ENCODE peak calls at places on chromosome 22, in five cellular contexts. J is IMR-90, S is A549, H is K562, C is SK-N-SH. N is an unnamed sample.

GRCh38 chr22:42074153-42074750 is at the start of gene PHETA2:
- DNase-seq in H (no peak), J (peak), C (peak), S (no peak), N (no peak)

GRCh38 chr22:44190381-44190976 is 9.8 kb downstream of the PARVG start:
- DNase-seq in S (no peak), J (no peak), C (no peak), H (no peak), N (no peak)

GRCh38 chr22:46673677-46674236 is 53.6 kb downstream of the GRAMD4 start:
- DNase-seq in S (no peak), J (no peak), H (no peak), C (no peak), N (no peak)

GRCh38 chr22:27461470-27461869 is 340.1 kb downstream of the MN1 start:
- DNase-seq in J (peak), S (peak), C (no peak), H (no peak), N (no peak)

GRCh38 chr22:43411981-43412807 is at the start of gene MPPED1:
- DNase-seq in H (no peak), J (no peak), C (peak), S (no peak), N (no peak)

GRCh38 chr22:46090631-46091201 is 59.6 kb upstream of the PPARA start:
- DNase-seq in C (no peak), H (no peak), S (no peak), J (peak), N (no peak)

GRCh38 chr22:32849501-32849900 is 48.0 kb downstream of the TIMP3 start:
- DNase-seq in H (no peak), J (no peak), S (no peak), C (no peak), N (no peak)

GRCh38 chr22:18096823-18097222 is 13.8 kb upstream of the TUBA8 start:
- DNase-seq in C (no peak), H (no peak), J (no peak), S (no peak), N (no peak)

GRCh38 chr22:29477919-29478318 is 2.1 kb upstream of the NEFH start:
- DNase-seq in H (peak), J (no peak), C (peak), S (no peak), N (no peak)

GRCh38 chr22:43826142-43827093 is 14.3 kb upstream of the EFCAB6 start:
- DNase-seq in J (peak), S (peak), H (no peak), C (no peak), N (no peak)

GRCh38 chr22:19586922-19587684 is 62.9 kb upstream of the CLDN5 start:
- DNase-seq in C (no peak), H (no peak), S (no peak), J (no peak), N (no peak)

GRCh38 chr22:19064354-19065054 is 57.7 kb downstream of the DGCR2 start:
- DNase-seq in C (no peak), S (no peak), J (no peak), H (no peak), N (no peak)

GRCh38 chr22:29311468-29312217 is 3.9 kb downstream of the RASL10A start:
- DNase-seq in S (no peak), C (peak), H (no peak), J (no peak), N (no peak)

GRCh38 chr22:41532908-41533825 is 11.1 kb downstream of the POLR3H start:
- DNase-seq in H (peak), C (peak), S (peak), J (peak), N (no peak)

GRCh38 chr22:47767403-47767802 is 1005.0 kb downstream of the TBC1D22A start:
- DNase-seq in C (no peak), H (no peak), J (no peak), S (no peak), N (no peak)

GRCh38 chr22:19466126-19466716 is 12.8 kb downstream of the UFD1 start:
- DNase-seq in H (no peak), S (no peak), C (no peak), J (no peak), N (no peak)

GRCh38 chr22:31680764-31681624 is 19.0 kb upstream of the PISD start:
- DNase-seq in C (no peak), H (no peak), J (peak), S (no peak), N (no peak)

GRCh38 chr22:33073989-33074391 is 15.8 kb upstream of the SYN3 start:
- DNase-seq in J (no peak), C (no peak), S (peak), H (no peak), N (no peak)

GRCh38 chr22:44067901-44068300 is 43.8 kb downstream of the PARVB start:
- DNase-seq in C (no peak), S (no peak), H (no peak), J (no peak), N (no peak)

GRCh38 chr22:33579448-33580093 is 340.7 kb downstream of the LARGE1 start:
- DNase-seq in C (peak), S (peak), J (peak), H (peak), N (no peak)

GRCh38 chr22:29302402-29302680 is 4.1 kb upstream of the GAS2L1 start:
- DNase-seq in J (no peak), S (no peak), H (no peak), C (no peak), N (no peak)

GRCh38 chr22:44547371-44547770 is 49.3 kb upstream of the RTL6 start:
- DNase-seq in S (no peak), J (no peak), C (no peak), H (no peak), N (no peak)

GRCh38 chr22:40345271-40345670 is 1.0 kb upstream of the ADSL start:
- DNase-seq in C (no peak), J (peak), S (no peak), H (no peak), N (no peak)

GRCh38 chr22:40764743-40765441 is 54.3 kb downstream of the SLC25A17 start:
- DNase-seq in J (no peak), C (no peak), H (no peak), S (no peak), N (peak)

GRCh38 chr22:29268511-29269229 is 602 bp downstream of the EWSR1 start:
- DNase-seq in H (peak), J (peak), C (peak), S (no peak), N (no peak)

GRCh38 chr22:46053563-46054090 is 76.7 kb upstream of the WNT7B start:
- DNase-seq in J (peak), S (peak), H (peak), C (peak), N (no peak)

GRCh38 chr22:37782340-37783168 is 25.2 kb upstream of the GCAT start:
- DNase-seq in C (no peak), J (peak), H (peak), S (no peak), N (no peak)

GRCh38 chr22:20918663-20919220 is 1.5 kb downstream of the CRKL start:
- DNase-seq in H (peak), S (peak), C (peak), J (no peak), N (no peak)

GRCh38 chr22:42608481-42609361 is 6.0 kb downstream of the POLDIP3 start:
- DNase-seq in J (peak), S (no peak), H (no peak), C (no peak), N (no peak)

GRCh38 chr22:44821741-44822425 is 69.5 kb downstream of the ARHGAP8 start:
- DNase-seq in C (no peak), J (no peak), S (no peak), H (no peak), N (no peak)

GRCh38 chr22:31093956-31094622 is 13.0 kb downstream of the SMTN start:
- DNase-seq in J (no peak), S (no peak), H (no peak), C (peak), N (no peak)

GRCh38 chr22:31185056-31185455 is 25.1 kb downstream of the RNF185 start:
- DNase-seq in S (no peak), C (no peak), H (no peak), J (peak), N (no peak)

GRCh38 chr22:37559901-37560681 is at the start of gene CDC42EP1:
- DNase-seq in J (peak), S (no peak), H (peak), C (peak), N (no peak)

GRCh38 chr22:48239461-48240164 is 1477.2 kb downstream of the TBC1D22A start:
- DNase-seq in J (no peak), S (no peak), C (no peak), H (no peak), N (no peak)

DNA sequence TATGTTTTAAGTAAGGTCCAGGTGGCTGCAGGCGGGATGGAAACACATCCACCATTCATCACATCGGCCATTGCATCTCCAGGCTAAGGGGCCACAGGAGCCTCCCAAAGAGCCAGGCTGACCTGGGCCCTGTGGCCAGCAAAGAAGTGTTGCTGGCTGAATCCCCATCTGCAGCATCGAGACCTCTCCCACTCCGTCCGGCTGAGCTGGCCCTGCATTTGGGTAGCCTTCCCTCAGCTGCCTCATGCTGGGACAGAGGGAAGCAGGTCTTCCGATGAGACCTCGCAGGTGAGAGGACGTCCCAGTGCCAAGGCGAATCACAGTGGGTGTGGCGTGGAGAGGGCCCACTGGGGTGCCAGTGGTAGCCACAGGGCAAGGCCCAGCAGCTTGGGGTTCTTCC is 24.5 kb downstream of the RSPH14 start:
- DNase-seq in J (no peak), S (no peak), H (peak), C (no peak), N (no peak)
- TF ChIP-seq RCOR1 in J (no peak), S (no peak), H (no peak), C (no peak), N (no peak)

GRCh38 chr22:16960884-16961249 is 47.2 kb downstream of the GAB4 start:
- DNase-seq in C (no peak), S (no peak), H (no peak), J (no peak), N (no peak)
- TF ChIP-seq RCOR1 in C (no peak), S (no peak), H (no peak), J (no peak), N (no peak)

GRCh38 chr22:50215297-50216049 is 14.7 kb downstream of the SELENOO start:
- DNase-seq in S (no peak), H (no peak), J (no peak), C (no peak), N (no peak)
- TF ChIP-seq RCOR1 in S (no peak), H (no peak), J (no peak), C (no peak), N (no peak)

GRCh38 chr22:38865201-38866023 is 6.6 kb downstream of the CBX6 start:
- DNase-seq in C (no peak), H (no peak), J (no peak), S (no peak), N (no peak)
- TF ChIP-seq RCOR1 in C (no peak), H (no peak), J (no peak), S (no peak), N (no peak)

DNA sequence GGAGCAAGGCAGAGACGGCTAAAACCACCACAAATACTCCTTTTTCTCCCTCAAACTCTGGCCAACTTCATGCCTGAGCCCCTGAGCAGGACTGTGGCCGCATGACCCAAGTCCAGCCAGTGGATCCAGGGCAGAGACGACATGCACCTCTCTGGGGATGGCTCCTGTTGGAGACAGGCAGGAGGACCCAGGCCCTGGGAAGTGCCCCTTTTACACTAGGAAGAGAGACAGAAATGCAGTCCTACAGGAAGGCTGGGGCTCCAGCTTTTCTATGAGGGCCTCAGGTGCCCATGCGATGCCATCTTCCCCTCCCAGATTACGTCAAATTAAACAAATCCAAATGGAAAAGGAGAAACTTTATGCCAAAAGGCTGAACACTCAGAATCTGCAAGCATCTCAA is 498.0 kb downstream of the BRD1 start:
- DNase-seq in S (no peak), H (no peak), C (no peak), J (no peak), N (no peak)
- TF ChIP-seq RCOR1 in S (no peak), H (no peak), C (no peak), J (no peak), N (no peak)

GRCh38 chr22:25765016-25765367 is 23.0 kb downstream of the MYO18B start:
- DNase-seq in S (no peak), C (no peak), J (no peak), H (no peak), N (no peak)
- TF ChIP-seq RCOR1 in S (no peak), C (no peak), J (no peak), H (no peak), N (no peak)

GRCh38 chr22:36467042-36467810 is 14.2 kb downstream of the TXN2 start:
- DNase-seq in S (no peak), C (no peak), H (no peak), J (peak), N (no peak)

GRCh38 chr22:36466258-36466657 is 15.2 kb downstream of the TXN2 start:
- DNase-seq in H (no peak), J (no peak), S (no peak), C (no peak), N (no peak)

GRCh38 chr22:36464715-36465231 is 16.7 kb downstream of the TXN2 start:
- DNase-seq in J (no peak), H (no peak), C (no peak), S (no peak), N (no peak)

GRCh38 chr22:36463783-36464184 is 17.7 kb downstream of the TXN2 start:
- DNase-seq in J (no peak), S (no peak), H (no peak), C (no peak), N (no peak)

DNA sequence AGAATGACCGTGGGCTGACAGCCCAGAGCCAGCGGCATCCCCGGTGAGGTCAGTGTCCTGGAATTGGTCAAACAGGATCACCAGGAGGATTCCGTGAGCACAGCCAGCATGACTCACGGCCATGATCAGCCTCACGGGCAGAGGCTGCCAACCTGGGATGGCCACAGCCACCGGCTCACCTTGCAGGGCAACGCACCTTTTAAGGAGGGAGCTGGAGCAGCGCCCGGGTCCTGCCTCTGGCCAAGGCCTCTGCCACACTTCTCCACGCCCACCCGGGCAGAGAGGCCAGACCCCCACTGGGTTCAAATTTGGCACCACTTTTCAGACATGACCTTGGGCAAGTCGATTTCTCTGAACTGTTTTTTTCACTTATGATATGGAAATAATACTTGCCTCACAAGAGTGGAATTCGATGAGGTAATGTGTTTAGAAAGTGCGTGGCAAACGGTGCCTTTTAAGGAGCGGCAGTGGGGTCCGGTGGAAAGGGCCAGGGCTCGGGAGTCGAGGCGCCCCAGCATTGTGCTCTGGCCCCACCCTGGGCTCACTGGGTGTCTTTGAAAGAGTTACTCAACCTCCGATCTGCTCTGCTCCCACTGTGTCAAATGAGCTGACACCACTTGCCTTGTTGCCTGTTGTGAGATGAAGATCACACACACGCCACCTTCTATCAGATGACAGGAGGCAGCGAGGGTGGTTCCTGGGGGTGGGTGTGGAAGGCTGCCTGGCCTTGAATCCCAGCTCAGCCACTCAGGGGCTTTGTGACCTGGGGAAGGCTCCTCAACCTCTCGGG is 16.0 kb downstream of the TXN2 start:
- DNase-seq in C (no peak), S (peak), H (no peak), J (peak), N (no peak)
- TF ChIP-seq RCOR1 in C (no peak), S (no peak), H (no peak), J (peak), N (no peak)

DNA sequence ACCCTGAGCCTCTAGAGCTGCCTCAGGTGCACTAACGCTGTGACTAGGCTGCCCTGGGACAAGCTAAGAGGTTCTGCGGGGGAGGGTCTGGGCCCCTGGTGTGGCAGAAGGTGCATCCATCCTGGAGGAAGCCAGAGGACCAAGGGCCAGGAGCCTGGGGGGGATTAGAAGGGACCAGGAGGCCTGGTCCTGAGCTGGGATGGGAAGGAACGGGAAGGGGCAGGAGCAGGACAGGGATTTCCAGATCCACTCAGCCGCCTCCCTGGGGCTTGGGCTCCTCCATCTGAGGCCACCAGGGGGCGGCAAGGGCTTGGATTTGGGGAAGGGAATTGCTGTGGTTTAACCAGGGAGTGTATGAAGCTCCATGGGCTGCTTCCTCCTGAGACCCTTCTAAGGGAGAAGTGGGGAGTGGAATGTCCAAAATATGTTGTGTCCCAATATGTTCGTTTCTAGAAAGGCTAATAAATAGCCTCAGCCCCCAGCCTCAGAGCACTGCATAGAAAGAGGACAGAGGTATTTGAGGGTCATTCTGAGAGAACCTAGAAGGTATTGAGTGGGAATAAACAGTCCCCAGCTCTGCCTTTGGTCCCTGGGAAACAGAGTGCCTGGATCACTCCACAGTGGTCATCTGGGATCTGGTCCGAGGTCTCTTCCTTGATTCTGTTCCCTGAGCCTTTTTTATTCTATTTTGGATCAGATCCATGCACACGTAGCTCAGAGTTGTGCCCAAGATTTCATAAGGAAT is 17.4 kb upstream of the PRAME start:
- DNase-seq in J (peak), S (peak), C (peak), H (peak), N (no peak)
- TF ChIP-seq RCOR1 in J (no peak), S (no peak), C (no peak), H (peak), N (no peak)